ENCODE peak calls at places on chromosomes 2 and 18, in five cellular contexts. X, Q, P, C and K are unnamed samples.

GRCh38 chr18:35456181-35456850 is 41.4 kb downstream of the INO80C start:
- DNase-seq in X (no peak), Q (no peak), P (no peak), C (no peak), K (peak; percentile 61)

GRCh38 chr18:8019600-8019999 is 452.5 kb downstream of the PTPRM start:
- DNase-seq in X (no peak), Q (no peak), P (no peak), C (no peak), K (no peak)

GRCh38 chr2:108960006-108960405 is 29.0 kb downstream of the EDAR start:
- DNase-seq in X (no peak), Q (no peak), P (no peak), C (no peak), K (peak; percentile 15)

GRCh38 chr2:141455211-141455826 is 675.5 kb downstream of the LRP1B start:
- DNase-seq in X (no peak), Q (no peak), P (no peak), C (no peak), K (no peak)

GRCh38 chr2:162092656-162093556 is 18.9 kb upstream of the DPP4 start:
- DNase-seq in X (no peak), Q (no peak), P (peak; percentile 16), C (peak; percentile 60), K (peak; percentile 96)

GRCh38 chr2:26400723-26401122 is 997 bp upstream of the DRC1 start:
- DNase-seq in X (no peak), Q (no peak), P (peak; percentile 31), C (no peak), K (no peak)

GRCh38 chr2:8543412-8544167 is 138.3 kb upstream of the ID2 start:
- DNase-seq in X (no peak), Q (no peak), P (peak; percentile 99), C (peak; percentile 49), K (peak; percentile 74)

GRCh38 chr18:9726936-9727335 is 18.8 kb downstream of the RAB31 start:
- DNase-seq in X (no peak), Q (no peak), P (no peak), C (no peak), K (no peak)

GRCh38 chr2:64972856-64973255 is 16.3 kb upstream of the SLC1A4 start:
- DNase-seq in X (no peak), Q (no peak), P (no peak), C (no peak), K (no peak)

GRCh38 chr2:190553254-190553653 is 18.7 kb upstream of the NEMP2 start:
- DNase-seq in X (no peak), Q (no peak), P (no peak), C (no peak), K (no peak)

GRCh38 chr18:4807495-4808293 is 352.6 kb upstream of the DLGAP1 start:
- DNase-seq in X (no peak), Q (no peak), P (no peak), C (no peak), K (no peak)

GRCh38 chr2:27014771-27015433 is 17.9 kb upstream of the TMEM214 start:
- DNase-seq in X (no peak), Q (no peak), P (no peak), C (no peak), K (no peak)

GRCh38 chr2:118443596-118443995 is 355.3 kb downstream of the INSIG2 start:
- DNase-seq in X (no peak), Q (no peak), P (peak; percentile 21), C (peak; percentile 45), K (peak; percentile 81)

GRCh38 chr2:97662895-97663625 is 784 bp downstream of the ACTR1B start:
- DNase-seq in X (peak; percentile 84), Q (peak; percentile 69), P (peak; percentile 97), C (peak; percentile 63), K (peak; percentile 79)

GRCh38 chr2:127080226-127080940 is 26.6 kb downstream of the BIN1 start:
- DNase-seq in X (no peak), Q (peak; percentile 69), P (peak; percentile 49), C (no peak), K (no peak)

GRCh38 chr2:127235082-127235702 is 15.1 kb upstream of the CYP27C1 start:
- DNase-seq in X (no peak), Q (no peak), P (no peak), C (no peak), K (no peak)

GRCh38 chr18:6367208-6367607 is 47.5 kb downstream of the L3MBTL4 start:
- DNase-seq in X (no peak), Q (no peak), P (no peak), C (no peak), K (no peak)

GRCh38 chr2:215028231-215028630 is 110.2 kb downstream of the ABCA12 start:
- DNase-seq in X (no peak), Q (no peak), P (no peak), C (peak; percentile 21), K (peak; percentile 57)

GRCh38 chr2:64841462-64841861 is 147.7 kb upstream of the SLC1A4 start:
- DNase-seq in X (no peak), Q (no peak), P (peak; percentile 85), C (no peak), K (no peak)

GRCh38 chr2:202038471-202039277 is 5.0 kb downstream of the FZD7 start:
- DNase-seq in X (no peak), Q (no peak), P (no peak), C (no peak), K (peak; percentile 36)

GRCh38 chr2:162256621-162257020 is 13.4 kb upstream of the FAP start:
- DNase-seq in X (no peak), Q (no peak), P (no peak), C (no peak), K (no peak)

GRCh38 chr18:47560693-47561092 is 309.2 kb upstream of the SKOR2 start:
- DNase-seq in X (no peak), Q (no peak), P (no peak), C (no peak), K (no peak)

GRCh38 chr2:178508646-178509045 is 28.4 kb downstream of the PLEKHA3 start:
- DNase-seq in X (no peak), Q (no peak), P (no peak), C (no peak), K (no peak)

GRCh38 chr2:28606986-28607441 is 111.2 kb downstream of the PLB1 start:
- DNase-seq in X (peak; percentile 34), Q (no peak), P (peak; percentile 55), C (no peak), K (peak; percentile 44)

GRCh38 chr2:233674995-233675394 is 3.3 kb downstream of the UGT1A9 start:
- DNase-seq in X (no peak), Q (no peak), P (no peak), C (no peak), K (no peak)

GRCh38 chr2:64698668-64699444 is 45.1 kb upstream of the SERTAD2 start:
- DNase-seq in X (no peak), Q (no peak), P (no peak), C (peak; percentile 77), K (peak; percentile 71)

GRCh38 chr18:36485772-36486171 is 188.3 kb downstream of the FHOD3 start:
- DNase-seq in X (no peak), Q (no peak), P (no peak), C (no peak), K (no peak)

GRCh38 chr2:160142472-160142871 is 57.6 kb downstream of the ITGB6 start:
- DNase-seq in X (no peak), Q (no peak), P (no peak), C (no peak), K (no peak)

GRCh38 chr2:239706407-239706806 is 305.6 kb upstream of the HDAC4 start:
- DNase-seq in X (no peak), Q (peak; percentile 21), P (no peak), C (no peak), K (no peak)

GRCh38 chr2:128069769-128070168 is 21.2 kb upstream of the UGGT1 start:
- DNase-seq in X (no peak), Q (no peak), P (no peak), C (no peak), K (no peak)

GRCh38 chr2:74544634-74545033 is 9.1 kb downstream of the LOXL3 start:
- DNase-seq in X (no peak), Q (no peak), P (no peak), C (no peak), K (no peak)

GRCh38 chr18:38539373-38539772 is 973.8 kb upstream of the CELF4 start:
- DNase-seq in X (no peak), Q (no peak), P (no peak), C (no peak), K (no peak)

GRCh38 chr2:237139123-237139675 is 53.5 kb downstream of the COPS8 start:
- DNase-seq in X (no peak), Q (no peak), P (no peak), C (no peak), K (no peak)

GRCh38 chr18:59238385-59238784 is 18.4 kb downstream of the GRP start:
- DNase-seq in X (no peak), Q (no peak), P (no peak), C (no peak), K (no peak)

GRCh38 chr2:236565879-236566402 is 3.7 kb upstream of the ACKR3 start:
- DNase-seq in X (no peak), Q (no peak), P (no peak), C (no peak), K (no peak)

GRCh38 chr2:134410831-134411231 is 157.0 kb downstream of the MGAT5 start:
- DNase-seq in X (no peak), Q (no peak), P (no peak), C (no peak), K (peak; percentile 37)

GRCh38 chr2:164952057-164952702 is 3.1 kb downstream of the SLC38A11 start:
- DNase-seq in X (no peak), Q (no peak), P (no peak), C (no peak), K (no peak)
- TF ChIP-seq CTCF in X (no peak), Q (no peak), P (no peak), C (no peak), K (no peak)

DNA sequence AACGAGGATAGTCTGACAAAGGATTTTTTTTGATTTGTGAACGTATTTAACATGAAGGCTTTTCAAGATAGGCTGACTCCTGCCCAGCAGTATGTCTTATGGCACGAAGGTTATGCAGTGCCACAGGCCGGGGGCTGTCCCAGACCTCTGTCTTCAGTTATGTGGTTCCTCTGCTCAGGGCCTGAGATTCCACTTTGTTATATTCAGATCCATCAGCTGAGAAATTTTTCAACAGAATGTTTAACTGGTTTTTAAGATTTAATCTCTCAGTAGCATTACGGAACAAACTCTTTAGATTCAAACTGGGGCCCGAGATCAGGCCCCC is 20.0 kb downstream of the C2orf74 start:
- DNase-seq in X (no peak), Q (no peak), P (no peak), C (no peak), K (no peak)
- H3K4me3 ChIP-seq in X (no peak overlapping the region), Q (no peak overlapping the region), P (no peak overlapping the region), C (no peak overlapping the region), K (no peak overlapping the region)

GRCh38 chr2:145561152-145561551 is 1041.2 kb upstream of the ZEB2 start:
- DNase-seq in X (no peak), Q (no peak), P (no peak), C (no peak), K (no peak)
- TF ChIP-seq CTCF in X (no peak), Q (no peak), P (no peak), C (no peak), K (no peak)

GRCh38 chr2:137975280-137976271 is 11.3 kb downstream of the HNMT start:
- DNase-seq in X (no peak), Q (no peak), P (no peak), C (no peak), K (no peak)
- H3K4me3 ChIP-seq in X (no peak overlapping the region), Q (no peak overlapping the region), P (no peak overlapping the region), C (no peak overlapping the region), K (no peak overlapping the region)